ENCODE peak calls at places on chromosomes 4 and X, in eight cellular contexts. N, Q, K, C, X, S, J and E are unnamed samples.

GRCh38 chr4:151192556-151193235 is 84.3 kb upstream of the PRSS48 start:
- DNase-seq in N (no peak), Q (no peak), K (peak; percentile 56), C (no peak), X (no peak), S (no peak), J (no peak), E (no peak)

GRCh38 chr4:189002475-189002874 is 863.2 kb downstream of the TRIML1 start:
- DNase-seq in N (no peak), Q (no peak), K (no peak), C (no peak), X (no peak), S (no peak), J (no peak), E (no peak)

GRCh38 chr4:182219400-182219799 is 23.8 kb upstream of the TENM3 start:
- DNase-seq in N (no peak), Q (no peak), K (no peak), C (no peak), X (peak; percentile 41), S (no peak), J (no peak), E (no peak)

GRCh38 chr4:190017357-190018200 is 9.5 kb downstream of the FRG2 start:
- DNase-seq in N (no peak), Q (no peak), K (no peak), C (no peak), X (no peak), S (no peak), J (no peak), E (no peak)

GRCh38 chr4:173243321-173243720 is 74.7 kb downstream of the GALNT7 start:
- DNase-seq in N (no peak), Q (peak; percentile 59), K (peak; percentile 40), C (no peak), X (peak; percentile 36), S (peak; percentile 51), J (no peak), E (no peak)

GRCh38 chrX:7889138-7889537 is 38.1 kb downstream of the PNPLA4 start:
- DNase-seq in N (no peak), Q (no peak), K (no peak), C (no peak), X (no peak), S (no peak), J (no peak), E (no peak)

GRCh38 chr4:73450398-73451004 is 14.5 kb downstream of the AFP start:
- DNase-seq in N (peak; percentile 64), Q (peak; percentile 89), K (no peak), C (no peak), X (peak; percentile 80), S (peak; percentile 68), J (no peak), E (no peak)

GRCh38 chr4:4849524-4850193 is 9.8 kb upstream of the MSX1 start:
- DNase-seq in N (no peak), Q (no peak), K (no peak), C (no peak), X (no peak), S (no peak), J (no peak), E (no peak)

GRCh38 chr4:1823545-1823932 is 30.4 kb downstream of the FGFR3 start:
- DNase-seq in N (no peak), Q (no peak), K (no peak), C (no peak), X (no peak), S (no peak), J (no peak), E (no peak)

GRCh38 chr4:37662861-37663390 is 23.2 kb downstream of the RELL1 start:
- DNase-seq in N (no peak), Q (peak; percentile 95), K (no peak), C (no peak), X (no peak), S (no peak), J (no peak), E (no peak)

GRCh38 chrX:111133389-111133788 is 37.4 kb downstream of the PAK3 start:
- DNase-seq in N (no peak), Q (no peak), K (no peak), C (no peak), X (no peak), S (no peak), J (no peak), E (no peak)

GRCh38 chr4:109275346-109275745 is 27.1 kb downstream of the COL25A1 start:
- DNase-seq in N (no peak), Q (no peak), K (no peak), C (no peak), X (no peak), S (no peak), J (no peak), E (no peak)

GRCh38 chr4:187172340-187172761 is 448.7 kb upstream of the FAT1 start:
- DNase-seq in N (no peak), Q (no peak), K (no peak), C (no peak), X (no peak), S (peak; percentile 92), J (no peak), E (no peak)

GRCh38 chr4:84596826-84597225 is 13.9 kb downstream of the CDS1 start:
- DNase-seq in N (no peak), Q (no peak), K (no peak), C (no peak), X (no peak), S (no peak), J (no peak), E (no peak)

GRCh38 chr4:184812651-184813181 is 13.1 kb downstream of the ACSL1 start:
- DNase-seq in N (no peak), Q (no peak), K (no peak), C (no peak), X (peak; percentile 73), S (no peak), J (no peak), E (no peak)

GRCh38 chrX:17164936-17165335 is 210.1 kb upstream of the NHS start:
- DNase-seq in N (no peak), Q (no peak), K (no peak), C (no peak), X (no peak), S (no peak), J (no peak), E (no peak)

GRCh38 chr4:118969359-118969758 is 80.7 kb downstream of the SYNPO2 start:
- DNase-seq in N (peak; percentile 8), Q (peak; percentile 24), K (peak; percentile 69), C (no peak), X (peak; percentile 80), S (peak; percentile 53), J (no peak), E (peak; percentile 64)

GRCh38 chr4:184942447-184943425 is 75.6 kb upstream of the HELT start:
- DNase-seq in N (no peak), Q (no peak), K (no peak), C (no peak), X (peak; percentile 13), S (no peak), J (no peak), E (no peak)

GRCh38 chr4:95572304-95572991 is 23.7 kb upstream of the UNC5C start:
- DNase-seq in N (peak; percentile 5), Q (peak; percentile 63), K (peak; percentile 64), C (no peak), X (peak; percentile 73), S (no peak), J (no peak), E (no peak)

GRCh38 chr4:52588097-52588496 is 71.0 kb downstream of the USP46 start:
- DNase-seq in N (peak; percentile 8), Q (no peak), K (peak; percentile 72), C (peak; percentile 16), X (peak; percentile 35), S (no peak), J (no peak), E (no peak)

GRCh38 chr4:6329478-6330383 is 60.1 kb downstream of the WFS1 start:
- DNase-seq in N (no peak), Q (no peak), K (no peak), C (no peak), X (no peak), S (no peak), J (no peak), E (no peak)

GRCh38 chr4:184417802-184418511 is 56.4 kb downstream of the IRF2 start:
- DNase-seq in N (no peak), Q (peak; percentile 83), K (peak; percentile 63), C (peak; percentile 42), X (peak; percentile 67), S (peak; percentile 80), J (peak; percentile 4), E (no peak)

GRCh38 chr4:146640021-146640425 is 1.3 kb downstream of the POU4F2 start:
- DNase-seq in N (no peak), Q (no peak), K (no peak), C (no peak), X (no peak), S (no peak), J (no peak), E (no peak)

GRCh38 chrX:75156537-75156945 is 458 bp upstream of the ABCB7 start:
- DNase-seq in N (no peak), Q (no peak), K (peak; percentile 34), C (no peak), X (peak; percentile 60), S (peak; percentile 32), J (no peak), E (peak; percentile 17)

GRCh38 chr4:87915621-87916020 is 59.9 kb upstream of the SPP1 start:
- DNase-seq in N (no peak), Q (no peak), K (no peak), C (no peak), X (no peak), S (no peak), J (no peak), E (no peak)

GRCh38 chrX:15745179-15745578 is 7.1 kb downstream of the CA5B start:
- DNase-seq in N (no peak), Q (no peak), K (no peak), C (no peak), X (peak; percentile 57), S (peak; percentile 21), J (no peak), E (no peak)

GRCh38 chrX:151753313-151754041 is 18.9 kb downstream of the CNGA2 start:
- DNase-seq in N (peak; percentile 16), Q (peak; percentile 21), K (peak; percentile 73), C (peak; percentile 65), X (peak; percentile 68), S (peak; percentile 20), J (peak; percentile 4), E (peak; percentile 20)

GRCh38 chr4:52659722-52660261 is 691 bp upstream of the USP46 start:
- DNase-seq in N (peak; percentile 70), Q (no peak), K (peak; percentile 40), C (peak; percentile 61), X (peak; percentile 38), S (no peak), J (peak; percentile 33), E (no peak)

GRCh38 chr4:89838005-89838404 is 1.0 kb upstream of the SNCA start:
- DNase-seq in N (peak; percentile 67), Q (no peak), K (peak; percentile 57), C (peak; percentile 21), X (peak; percentile 35), S (no peak), J (no peak), E (peak; percentile 67)